ENCODE peak calls at places on chromosomes 12 and 14, in four cellular contexts. R is K562, O is HepG2, I is GM12878. E is an unnamed sample. For H3K4me1, the result is how much of the 10 kb centered on the place peaks cover.

GRCh38 chr14:49999216-49999761 is 106.4 kb downstream of the ARF6 start:
- DNase-seq in I (no peak), R (peak), O (no peak), E (peak)

GRCh38 chr14:105858676-105859025 is 332.3 kb downstream of the TMEM121 start:
- DNase-seq in O (no peak), R (no peak), I (no peak), E (no peak)

GRCh38 chr12:89385965-89386537 is 33.8 kb upstream of the DUSP6 start:
- DNase-seq in R (no peak), O (peak), I (no peak), E (no peak)

GRCh38 chr14:68842298-68842697 is 49.4 kb upstream of the ZFP36L1 start:
- DNase-seq in O (no peak), R (no peak), I (no peak), E (no peak)

GRCh38 chr12:106109168-106109910 is 29.4 kb downstream of the NUAK1 start:
- DNase-seq in I (no peak), R (no peak), O (no peak), E (no peak)

GRCh38 chr14:71800878-71801277 is 131.4 kb upstream of the RGS6 start:
- DNase-seq in R (no peak), O (no peak), I (no peak), E (no peak)

GRCh38 chr12:112266473-112266872 is 115.8 kb downstream of the HECTD4 start:
- DNase-seq in O (no peak), R (no peak), I (no peak), E (no peak)

GRCh38 chr12:63318313-63318712 is 167.3 kb upstream of the AVPR1A start:
- DNase-seq in O (no peak), R (no peak), I (no peak), E (no peak)

GRCh38 chr12:131728720-131729119 is 17.8 kb downstream of the SFSWAP start:
- DNase-seq in R (no peak), I (no peak), O (no peak), E (no peak)

GRCh38 chr12:130609966-130610365 is 106.1 kb downstream of the RIMBP2 start:
- DNase-seq in R (no peak), O (no peak), I (no peak), E (no peak)

GRCh38 chr12:76144253-76144564 is 59.7 kb upstream of the NAP1L1 start:
- DNase-seq in I (no peak), R (no peak), O (no peak), E (peak)

GRCh38 chr14:78202976-78203375 is 32.8 kb downstream of the NRXN3 start:
- DNase-seq in R (no peak), I (no peak), O (no peak), E (no peak)

GRCh38 chr14:86838363-86838762 is 1154.6 kb downstream of the GALC start:
- DNase-seq in R (no peak), O (no peak), I (no peak), E (no peak)

GRCh38 chr14:104559769-104560585 is 19.6 kb upstream of the C14orf180 start:
- DNase-seq in R (no peak), O (no peak), I (no peak), E (no peak)

GRCh38 chr12:49489720-49490119 is 49.1 kb upstream of the KCNH3 start:
- DNase-seq in O (no peak), I (no peak), R (no peak), E (peak)

GRCh38 chr12:59626382-59626781 is 30.6 kb downstream of the SLC16A7 start:
- DNase-seq in R (no peak), I (no peak), O (no peak), E (peak)

GRCh38 chr12:97323154-97323553 is 139.4 kb upstream of the RMST start:
- DNase-seq in O (no peak), R (no peak), I (no peak), E (no peak)

GRCh38 chr14:67191768-67192290 is 2.6 kb downstream of the GARIN2 start:
- DNase-seq in I (no peak), R (no peak), O (no peak), E (no peak)

GRCh38 chr12:2083561-2083960 is 30.8 kb downstream of the CACNA1C start:
- DNase-seq in I (no peak), R (no peak), O (no peak), E (no peak)

GRCh38 chr12:5102261-5102789 is 58.6 kb downstream of the KCNA5 start:
- DNase-seq in I (no peak), O (no peak), R (no peak), E (no peak)

GRCh38 chr14:32593290-32593942 is 264.3 kb downstream of the AKAP6 start:
- DNase-seq in I (no peak), R (no peak), O (no peak), E (no peak)

GRCh38 chr12:46660276-46660675 is 165.5 kb downstream of the SLC38A4 start:
- DNase-seq in I (no peak), O (no peak), R (no peak), E (peak)

GRCh38 chr12:71999795-72000194 is 61.1 kb downstream of the TPH2 start:
- DNase-seq in O (no peak), I (no peak), R (no peak), E (no peak)

GRCh38 chr12:55001198-55001827 is 16.8 kb upstream of the TESPA1 start:
- DNase-seq in R (no peak), I (no peak), O (no peak), E (no peak)

GRCh38 chr14:32329690-32330290 is 692 bp downstream of the AKAP6 start:
- DNase-seq in I (no peak), O (no peak), R (no peak), E (no peak)

GRCh38 chr12:24307153-24307552 is 357.7 kb upstream of the SOX5 start:
- DNase-seq in I (no peak), O (no peak), R (no peak), E (no peak)

GRCh38 chr14:106605548-106606448 is 1079.4 kb downstream of the TMEM121 start:
- DNase-seq in I (peak), O (peak), R (peak), E (no peak)

GRCh38 chr12:110640275-110641025 is 26.5 kb downstream of the TCTN1 start:
- DNase-seq in I (no peak), R (no peak), O (no peak), E (no peak)

GRCh38 chr14:73776194-73776537 is 62.0 kb upstream of the PNMA1 start:
- DNase-seq in I (no peak), O (no peak), R (no peak), E (no peak)

GRCh38 chr14:61462566-61463195 is 141.3 kb downstream of the PRKCH start:
- DNase-seq in I (no peak), O (peak), R (no peak), E (peak)

GRCh38 chr12:120639771-120640721 is at the start of gene CABP1:
- DNase-seq in O (peak), I (no peak), R (peak), E (no peak)

GRCh38 chr14:80850197-80850814 is 91.2 kb downstream of the CEP128 start:
- DNase-seq in I (no peak), O (peak), R (peak), E (peak)

GRCh38 chr12:52148541-52149181 is 43.2 kb downstream of the KRT80 start:
- DNase-seq in O (no peak), R (peak), I (no peak), E (no peak)

GRCh38 chr12:95693689-95694088 is 96.9 kb downstream of the NTN4 start:
- DNase-seq in R (no peak), O (no peak), I (no peak), E (no peak)

GRCh38 chr12:95695741-95696140 is 94.8 kb downstream of the NTN4 start:
- DNase-seq in R (no peak), O (no peak), I (no peak), E (no peak)

GRCh38 chr12:95694148-95694547 is 96.4 kb downstream of the NTN4 start:
- DNase-seq in O (no peak), R (no peak), I (no peak), E (no peak)

GRCh38 chr12:95687937-95688336 is 102.6 kb downstream of the NTN4 start:
- DNase-seq in I (no peak), O (no peak), R (no peak), E (no peak)

GRCh38 chr12:95690861-95691635 is 99.5 kb downstream of the NTN4 start:
- DNase-seq in I (no peak), O (no peak), R (no peak), E (no peak)
- TF ChIP-seq MYC in I (no peak), O (no peak), R (no peak), E (no peak)

DNA sequence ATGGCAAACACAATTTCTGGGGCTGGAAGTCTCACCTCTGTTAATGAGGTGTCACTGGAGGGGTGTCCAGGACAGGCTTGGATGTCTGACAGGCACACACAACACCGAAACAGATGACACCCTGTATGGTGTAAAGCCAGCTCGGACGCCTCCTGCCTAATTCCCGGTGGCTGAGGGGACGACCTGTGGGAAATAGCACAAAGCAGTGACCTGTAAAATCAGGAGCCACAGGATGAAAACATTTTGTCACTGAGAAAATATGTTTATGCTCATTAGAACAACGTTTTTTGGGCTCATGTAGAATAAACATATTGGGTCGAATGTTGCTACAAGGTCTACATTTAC is 285.0 kb upstream of the RTL1 start:
- DNase-seq in I (no peak), O (no peak), R (no peak), E (no peak)
- H3K4me1 ChIP-seq in I (under half), O (under half), R (under half), E (under half)

GRCh38 chr12:3223601-3224529 is 146.7 kb downstream of the TSPAN9 start:
- DNase-seq in I (no peak), O (no peak), R (no peak), E (no peak)

GRCh38 chr12:3220382-3221321 is 143.5 kb downstream of the TSPAN9 start:
- DNase-seq in I (no peak), R (no peak), O (no peak), E (no peak)

GRCh38 chr12:3224530-3224903 is 147.3 kb downstream of the TSPAN9 start:
- DNase-seq in O (no peak), I (no peak), R (no peak), E (no peak)

GRCh38 chr12:3222306-3222705 is 145.1 kb downstream of the TSPAN9 start:
- DNase-seq in O (no peak), R (no peak), I (no peak), E (no peak)

GRCh38 chr12:3222935-3223334 is 145.8 kb downstream of the TSPAN9 start:
- DNase-seq in I (no peak), O (no peak), R (no peak), E (no peak)
- TF ChIP-seq EZH2 in I (no peak), O (no peak), R (no peak), E (no peak)

GRCh38 chr12:93091851-93092558 is 162.9 kb upstream of the EEA1 start:
- DNase-seq in I (no peak), R (no peak), O (no peak), E (no peak)
- TF ChIP-seq MYC in I (no peak), R (no peak), O (no peak), E (no peak)

DNA sequence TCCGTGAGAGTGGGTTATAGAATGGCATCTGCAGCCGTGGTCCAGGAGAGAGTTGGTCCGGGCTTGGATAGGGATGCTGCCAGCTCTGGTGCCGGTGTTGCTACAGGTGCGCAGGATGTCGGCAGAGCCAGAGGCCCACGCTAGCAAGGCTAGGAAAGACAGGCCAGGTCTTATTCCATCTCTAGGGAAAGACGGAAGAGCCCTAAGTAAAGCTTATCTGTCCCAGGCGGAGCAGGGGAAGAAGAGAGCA is 485 bp upstream of the PSME1 start:
- DNase-seq in R (no peak), O (no peak), I (no peak), E (no peak)
- H3K4me1 ChIP-seq in R (under half), O (half or more), I (under half), E (under half)

DNA sequence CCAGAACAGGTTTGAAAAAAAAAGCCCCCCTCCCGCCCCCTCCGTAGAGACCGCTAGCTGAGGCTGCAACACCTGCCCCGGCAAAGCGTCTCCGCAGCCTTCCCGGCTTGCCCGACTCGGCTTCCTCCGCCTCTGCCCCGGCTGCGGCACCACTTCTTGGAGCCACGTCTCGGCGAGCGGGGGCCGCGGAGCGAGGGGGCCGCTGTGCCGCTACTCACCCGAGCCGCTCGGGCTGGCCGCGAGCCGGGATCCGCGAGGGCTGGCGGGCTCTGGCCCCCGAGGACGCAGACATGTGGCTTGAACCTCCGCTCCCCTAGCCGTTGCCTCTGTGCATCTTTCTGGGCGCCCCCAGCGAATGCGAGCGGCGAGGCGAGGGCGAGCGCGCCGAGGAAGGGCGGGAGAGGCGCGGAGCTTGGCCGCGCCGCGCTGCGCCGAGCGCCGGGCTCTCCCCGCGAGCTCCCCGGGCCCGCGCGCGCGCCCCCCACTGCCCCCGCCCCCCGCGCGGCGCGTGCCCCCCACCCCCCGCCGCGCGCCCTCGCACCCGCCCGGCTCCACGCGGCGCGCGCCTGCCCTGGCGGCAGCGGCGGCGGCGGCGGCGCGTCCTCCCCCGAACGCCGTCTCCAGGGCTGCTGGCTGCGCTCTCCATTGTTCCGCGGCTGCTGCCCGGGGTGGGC is 249.5 kb downstream of the APAF1 start:
- DNase-seq in O (no peak), R (no peak), I (no peak), E (no peak)
- TF ChIP-seq EZH2 in O (no peak), R (no peak), I (no peak), E (no peak)

E was measured in endothelial cell of umbilical vein.